ENCODE peak calls at places on chromosomes 12 and 14, in nine cellular contexts. One of them, this sample, is unnamed.

GRCh38 chr12:29389295-29389919 is 8.4 kb upstream of the ERGIC2 start:
- DNase-seq in activated CD8-positive, alpha-beta memory T cell treated with anti-CD3 and anti-CD28 coated beads for 4 hours: no peak
- DNase-seq in GM12865: no peak
- DNase-seq in iris pigment epithelial cell: no peak
- DNase-seq in A172: no peak
- DNase-seq in NB4: no peak
- DNase-seq in natural killer cell treated with Interleukin-12 subunit alpha and Interleukin-12 subunit beta and Interleukin-15 and Interleukin-18, amount 100 ng/mL, for 72 hours: no peak
- DNase-seq in psoas muscle: no peak
- DNase-seq in T47D: no peak
- DNase-seq in this sample: no peak

GRCh38 chr12:57151741-57152407 is 4.5 kb upstream of the LRP1-AS start:
- DNase-seq in GM12865: no peak
- DNase-seq in natural killer cell treated with Interleukin-12 subunit alpha and Interleukin-12 subunit beta and Interleukin-15 and Interleukin-18, amount 100 ng/mL, for 72 hours: no peak
- DNase-seq in NB4: no peak
- DNase-seq in psoas muscle: peak
- DNase-seq in A172: peak
- DNase-seq in iris pigment epithelial cell: peak
- DNase-seq in activated CD8-positive, alpha-beta memory T cell treated with anti-CD3 and anti-CD28 coated beads for 4 hours: no peak
- DNase-seq in T47D: no peak
- DNase-seq in this sample: no peak

GRCh38 chr12:56266634-56267442 is at the start of gene COQ10A:
- DNase-seq in psoas muscle: peak
- DNase-seq in GM12865: peak
- DNase-seq in T47D: peak
- DNase-seq in A172: peak
- DNase-seq in natural killer cell treated with Interleukin-12 subunit alpha and Interleukin-12 subunit beta and Interleukin-15 and Interleukin-18, amount 100 ng/mL, for 72 hours: peak
- DNase-seq in activated CD8-positive, alpha-beta memory T cell treated with anti-CD3 and anti-CD28 coated beads for 4 hours: peak
- DNase-seq in iris pigment epithelial cell: peak
- DNase-seq in NB4: peak
- DNase-seq in this sample: peak

GRCh38 chr12:31682136-31682962 is 22.9 kb downstream of the ETFBKMT start:
- DNase-seq in GM12865: peak
- DNase-seq in NB4: peak
- DNase-seq in natural killer cell treated with Interleukin-12 subunit alpha and Interleukin-12 subunit beta and Interleukin-15 and Interleukin-18, amount 100 ng/mL, for 72 hours: peak
- DNase-seq in T47D: peak
- DNase-seq in activated CD8-positive, alpha-beta memory T cell treated with anti-CD3 and anti-CD28 coated beads for 4 hours: peak
- DNase-seq in iris pigment epithelial cell: peak
- DNase-seq in psoas muscle: no peak
- DNase-seq in A172: peak
- DNase-seq in this sample: peak

GRCh38 chr12:1518763-1519516 is 75.4 kb downstream of the FBXL14 start:
- DNase-seq in NB4: peak
- DNase-seq in GM12865: no peak
- DNase-seq in activated CD8-positive, alpha-beta memory T cell treated with anti-CD3 and anti-CD28 coated beads for 4 hours: no peak
- DNase-seq in T47D: peak
- DNase-seq in psoas muscle: no peak
- DNase-seq in A172: peak
- DNase-seq in iris pigment epithelial cell: peak
- DNase-seq in natural killer cell treated with Interleukin-12 subunit alpha and Interleukin-12 subunit beta and Interleukin-15 and Interleukin-18, amount 100 ng/mL, for 72 hours: no peak
- DNase-seq in this sample: no peak

GRCh38 chr14:77902806-77903205 is 102.9 kb downstream of the ADCK1 start:
- DNase-seq in psoas muscle: no peak
- DNase-seq in A172: no peak
- DNase-seq in NB4: no peak
- DNase-seq in T47D: no peak
- DNase-seq in natural killer cell treated with Interleukin-12 subunit alpha and Interleukin-12 subunit beta and Interleukin-15 and Interleukin-18, amount 100 ng/mL, for 72 hours: no peak
- DNase-seq in GM12865: no peak
- DNase-seq in iris pigment epithelial cell: no peak
- DNase-seq in activated CD8-positive, alpha-beta memory T cell treated with anti-CD3 and anti-CD28 coated beads for 4 hours: no peak
- DNase-seq in this sample: no peak

GRCh38 chr12:50156641-50157040 is 10.5 kb downstream of the CERS5 start:
- DNase-seq in psoas muscle: no peak
- DNase-seq in activated CD8-positive, alpha-beta memory T cell treated with anti-CD3 and anti-CD28 coated beads for 4 hours: no peak
- DNase-seq in T47D: no peak
- DNase-seq in A172: no peak
- DNase-seq in GM12865: no peak
- DNase-seq in iris pigment epithelial cell: no peak
- DNase-seq in NB4: no peak
- DNase-seq in natural killer cell treated with Interleukin-12 subunit alpha and Interleukin-12 subunit beta and Interleukin-15 and Interleukin-18, amount 100 ng/mL, for 72 hours: no peak
- DNase-seq in this sample: no peak

GRCh38 chr12:92619026-92619425 is 83.8 kb upstream of the PLEKHG7 start:
- DNase-seq in activated CD8-positive, alpha-beta memory T cell treated with anti-CD3 and anti-CD28 coated beads for 4 hours: no peak
- DNase-seq in natural killer cell treated with Interleukin-12 subunit alpha and Interleukin-12 subunit beta and Interleukin-15 and Interleukin-18, amount 100 ng/mL, for 72 hours: no peak
- DNase-seq in A172: no peak
- DNase-seq in T47D: peak
- DNase-seq in GM12865: no peak
- DNase-seq in iris pigment epithelial cell: no peak
- DNase-seq in NB4: no peak
- DNase-seq in psoas muscle: no peak
- DNase-seq in this sample: no peak

GRCh38 chr12:40692617-40693502 is 621 bp downstream of the CNTN1 start:
- DNase-seq in T47D: peak
- DNase-seq in iris pigment epithelial cell: no peak
- DNase-seq in natural killer cell treated with Interleukin-12 subunit alpha and Interleukin-12 subunit beta and Interleukin-15 and Interleukin-18, amount 100 ng/mL, for 72 hours: no peak
- DNase-seq in GM12865: no peak
- DNase-seq in NB4: no peak
- DNase-seq in psoas muscle: peak
- DNase-seq in A172: no peak
- DNase-seq in activated CD8-positive, alpha-beta memory T cell treated with anti-CD3 and anti-CD28 coated beads for 4 hours: no peak
- DNase-seq in this sample: no peak

GRCh38 chr12:104958946-104959841 is 1.1 kb upstream of the SLC41A2 start:
- DNase-seq in activated CD8-positive, alpha-beta memory T cell treated with anti-CD3 and anti-CD28 coated beads for 4 hours: no peak
- DNase-seq in NB4: no peak
- DNase-seq in GM12865: no peak
- DNase-seq in psoas muscle: no peak
- DNase-seq in natural killer cell treated with Interleukin-12 subunit alpha and Interleukin-12 subunit beta and Interleukin-15 and Interleukin-18, amount 100 ng/mL, for 72 hours: no peak
- DNase-seq in A172: peak
- DNase-seq in iris pigment epithelial cell: peak
- DNase-seq in T47D: peak
- DNase-seq in this sample: peak

GRCh38 chr12:2311001-2311778 is 258.4 kb downstream of the CACNA1C start:
- DNase-seq in A172: no peak
- DNase-seq in activated CD8-positive, alpha-beta memory T cell treated with anti-CD3 and anti-CD28 coated beads for 4 hours: no peak
- DNase-seq in iris pigment epithelial cell: peak
- DNase-seq in natural killer cell treated with Interleukin-12 subunit alpha and Interleukin-12 subunit beta and Interleukin-15 and Interleukin-18, amount 100 ng/mL, for 72 hours: no peak
- DNase-seq in NB4: no peak
- DNase-seq in GM12865: no peak
- DNase-seq in psoas muscle: no peak
- DNase-seq in T47D: no peak
- DNase-seq in this sample: no peak

GRCh38 chr14:105945891-105946290 is 419.5 kb downstream of the TMEM121 start:
- DNase-seq in GM12865: peak
- DNase-seq in NB4: peak
- DNase-seq in T47D: peak
- DNase-seq in natural killer cell treated with Interleukin-12 subunit alpha and Interleukin-12 subunit beta and Interleukin-15 and Interleukin-18, amount 100 ng/mL, for 72 hours: no peak
- DNase-seq in psoas muscle: no peak
- DNase-seq in activated CD8-positive, alpha-beta memory T cell treated with anti-CD3 and anti-CD28 coated beads for 4 hours: no peak
- DNase-seq in iris pigment epithelial cell: no peak
- DNase-seq in A172: no peak
- DNase-seq in this sample: peak

GRCh38 chr12:22333186-22333745 is 1.2 kb downstream of the ST8SIA1 start:
- DNase-seq in iris pigment epithelial cell: peak
- DNase-seq in psoas muscle: no peak
- DNase-seq in T47D: no peak
- DNase-seq in GM12865: no peak
- DNase-seq in NB4: peak
- DNase-seq in activated CD8-positive, alpha-beta memory T cell treated with anti-CD3 and anti-CD28 coated beads for 4 hours: no peak
- DNase-seq in natural killer cell treated with Interleukin-12 subunit alpha and Interleukin-12 subunit beta and Interleukin-15 and Interleukin-18, amount 100 ng/mL, for 72 hours: no peak
- DNase-seq in A172: peak
- DNase-seq in this sample: peak

GRCh38 chr12:121590476-121591143 is 9.8 kb upstream of the KDM2B start:
- DNase-seq in activated CD8-positive, alpha-beta memory T cell treated with anti-CD3 and anti-CD28 coated beads for 4 hours: peak
- DNase-seq in GM12865: peak
- DNase-seq in NB4: peak
- DNase-seq in T47D: no peak
- DNase-seq in iris pigment epithelial cell: peak
- DNase-seq in natural killer cell treated with Interleukin-12 subunit alpha and Interleukin-12 subunit beta and Interleukin-15 and Interleukin-18, amount 100 ng/mL, for 72 hours: peak
- DNase-seq in psoas muscle: no peak
- DNase-seq in A172: peak
- DNase-seq in this sample: peak

GRCh38 chr14:93375673-93376156 is 28.7 kb downstream of the COX8C start:
- DNase-seq in psoas muscle: no peak
- DNase-seq in activated CD8-positive, alpha-beta memory T cell treated with anti-CD3 and anti-CD28 coated beads for 4 hours: no peak
- DNase-seq in iris pigment epithelial cell: no peak
- DNase-seq in A172: no peak
- DNase-seq in NB4: peak
- DNase-seq in GM12865: peak
- DNase-seq in T47D: no peak
- DNase-seq in natural killer cell treated with Interleukin-12 subunit alpha and Interleukin-12 subunit beta and Interleukin-15 and Interleukin-18, amount 100 ng/mL, for 72 hours: no peak
- DNase-seq in this sample: no peak

This sample was measured in activated CD4-positive, alpha-beta memory T cell treated with anti-CD3 and anti-CD28 coated beads for 36 hours.